ENCODE peak calls at places on chromosome 12, in ten cellular contexts. T, M, P, E, Y, N, Q, I, Z and B are unnamed samples.
A peak's percentile ranks its signal among the peaks of the same experiment; 100 is the strongest.

GRCh38 chr12:123003257-123003656 is 22.8 kb downstream of the ARL6IP4 start:
- DNase-seq in Y (no peak), T (no peak), I (no peak), E (no peak), M (no peak), P (no peak), Z (no peak), Q (no peak), N (no peak), B (no peak)

GRCh38 chr12:13613297-13613696 is 368.1 kb downstream of the GRIN2B start:
- DNase-seq in E (no peak), N (no peak), T (no peak), Y (no peak), P (no peak), M (no peak), I (no peak), Q (no peak), Z (no peak), B (no peak)

GRCh38 chr12:15712823-15713663 is 76.1 kb downstream of the EPS8 start:
- DNase-seq in T (no peak), P (no peak), Z (no peak), N (no peak), E (no peak), M (no peak), Q (no peak), Y (no peak), I (no peak), B (no peak)

GRCh38 chr12:21065845-21066244 is 65.1 kb upstream of the SLCO1B1 start:
- DNase-seq in N (peak; percentile 33), E (peak; percentile 18), T (no peak), I (peak; percentile 25), M (no peak), P (peak; percentile 4), Y (peak; percentile 42), Z (peak; percentile 61), Q (no peak), B (no peak)

GRCh38 chr12:27453462-27453861 is 6.9 kb downstream of the SMCO2 start:
- DNase-seq in M (no peak), I (no peak), T (no peak), P (no peak), Q (no peak), N (no peak), Y (no peak), E (no peak), Z (peak; percentile 42), B (no peak)

GRCh38 chr12:93743999-93744689 is 67.0 kb downstream of the CRADD start:
- DNase-seq in Y (no peak), I (no peak), Z (no peak), E (no peak), T (no peak), Q (no peak), N (no peak), M (no peak), P (no peak), B (no peak)

GRCh38 chr12:115979351-115979750 is 298.1 kb downstream of the MED13L start:
- DNase-seq in I (no peak), T (no peak), E (no peak), P (no peak), M (no peak), Q (no peak), Z (peak; percentile 71), Y (no peak), N (no peak), B (peak; percentile 37)

GRCh38 chr12:71731439-71732356 is 23.0 kb upstream of the RAB21 start:
- DNase-seq in P (peak; percentile 23), I (no peak), Z (no peak), M (no peak), Q (no peak), T (peak; percentile 80), N (no peak), Y (peak; percentile 31), E (no peak), B (no peak)

GRCh38 chr12:107318804-107319535 is 225.6 kb upstream of the CRY1 start:
- DNase-seq in M (peak; percentile 64), N (peak; percentile 48), Z (peak; percentile 79), P (peak; percentile 68), T (no peak), Y (peak; percentile 50), E (no peak), I (no peak), Q (peak; percentile 18), B (no peak)

GRCh38 chr12:67826946-67827719 is 162.1 kb upstream of the IFNG-AS1 start:
- DNase-seq in T (no peak), I (no peak), E (no peak), N (no peak), P (no peak), Y (peak; percentile 53), Q (no peak), Z (peak; percentile 47), M (peak; percentile 21), B (no peak)

GRCh38 chr12:77151030-77151429 is 85.7 kb upstream of the E2F7 start:
- DNase-seq in Z (no peak), T (no peak), I (no peak), E (no peak), Q (no peak), P (no peak), Y (no peak), N (no peak), M (no peak), B (no peak)

GRCh38 chr12:131463165-131463564 is 247.7 kb upstream of the SFSWAP start:
- DNase-seq in Q (no peak), T (no peak), M (no peak), Y (no peak), Z (no peak), E (no peak), I (no peak), N (no peak), P (no peak), B (no peak)

DNA sequence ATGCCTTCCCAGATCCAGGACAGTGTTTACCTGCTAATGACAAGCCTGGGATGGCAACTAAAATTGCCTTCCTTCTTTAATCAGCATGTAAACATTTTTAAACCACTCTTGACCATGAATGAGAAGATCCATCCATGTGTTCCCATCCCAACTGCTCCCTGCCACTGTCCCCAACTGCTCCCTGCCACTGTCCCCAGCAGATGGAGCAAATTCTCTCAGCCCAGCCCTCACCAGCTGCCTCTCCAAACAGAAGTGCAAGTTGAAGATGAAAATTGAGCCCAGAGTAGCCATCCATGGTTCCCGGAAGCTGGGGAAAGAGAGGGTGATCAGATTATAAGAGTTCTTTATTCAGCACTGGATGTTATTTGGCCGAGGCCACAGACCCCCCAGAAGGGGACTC is 133.1 kb downstream of the SLC15A4 start:
- DNase-seq in E (no peak), P (no peak), Z (no peak), T (no peak), Y (no peak), N (no peak), I (no peak), Q (no peak), M (no peak), B (no peak)
- TF ChIP-seq CTCF in E (no peak), P (no peak), Z (no peak), T (no peak), Y (no peak), N (no peak), I (no peak), Q (no peak), M (no peak), B (no peak)

DNA sequence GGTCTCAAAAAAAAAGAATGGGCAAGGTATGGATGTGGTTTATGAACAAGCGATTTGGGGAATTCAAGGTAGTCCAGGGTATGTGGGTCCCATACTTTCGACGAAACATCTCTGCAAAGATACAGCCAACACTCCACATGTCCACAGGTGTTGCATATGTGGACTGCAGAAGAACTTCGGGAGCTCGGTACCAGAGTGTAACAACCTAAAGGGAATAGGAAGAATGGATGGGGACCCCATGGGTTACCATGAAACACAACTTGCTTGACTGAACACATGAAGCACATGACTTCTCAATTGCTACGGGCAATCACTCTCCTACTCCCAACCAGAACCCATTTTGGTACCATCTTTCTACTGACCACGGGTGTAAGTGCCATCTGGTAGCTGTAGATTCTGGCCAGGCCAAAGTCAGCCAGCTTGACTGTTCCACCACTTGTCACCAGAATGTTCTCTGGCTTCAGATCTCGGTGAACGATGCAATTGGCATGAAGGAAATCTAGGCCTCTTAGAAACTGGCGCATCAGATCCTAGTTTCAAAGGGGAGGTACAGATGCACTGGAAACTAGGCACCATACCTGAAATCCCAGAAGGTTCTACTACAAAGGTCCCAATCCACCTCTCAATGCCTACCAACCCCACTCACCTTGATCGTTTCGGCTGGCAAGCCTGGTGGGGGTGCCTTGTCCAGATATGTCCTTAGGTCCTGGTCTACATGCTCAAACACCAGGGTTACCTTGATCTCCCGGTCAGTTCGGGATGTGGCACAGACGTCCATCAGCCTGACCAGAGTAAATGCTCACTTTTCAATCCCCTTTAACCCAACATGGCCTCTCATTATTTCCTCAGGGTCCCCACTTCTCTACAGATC is 1.3 kb downstream of the CDK4 start:
- DNase-seq in T (no peak), Z (no peak), N (no peak), Y (no peak), M (no peak), P (no peak), Q (no peak), E (no peak), I (no peak), B (no peak)
- H3K4me3 ChIP-seq in T (peak overlapping the region; percentile 92), Z (peak overlapping the region; percentile 88), N (peak overlapping the region; percentile 78), Y (peak overlapping the region; percentile 86), M (peak overlapping the region; percentile 64), P (peak overlapping the region; percentile 87), Q (peak overlapping the region; percentile 80), E (peak overlapping the region; percentile 82), I (peak overlapping the region; percentile 72), B (peak overlapping the region; percentile 88)

GRCh38 chr12:69578283-69578682 is 7.0 kb upstream of the CCT2 start:
- DNase-seq in N (no peak), M (no peak), Q (no peak), E (no peak), I (no peak), Z (no peak), T (no peak), P (no peak), Y (no peak), B (no peak)

GRCh38 chr12:69580074-69580473 is 5.2 kb upstream of the CCT2 start:
- DNase-seq in P (no peak), E (no peak), Z (no peak), M (no peak), T (no peak), Y (no peak), Q (no peak), N (no peak), I (no peak), B (no peak)

GRCh38 chr12:69575346-69575745 is 9.9 kb upstream of the CCT2 start:
- DNase-seq in M (no peak), Y (no peak), Z (no peak), P (no peak), Q (no peak), I (no peak), E (no peak), N (no peak), T (no peak), B (no peak)

GRCh38 chr12:69583203-69583602 is 2.1 kb upstream of the CCT2 start:
- DNase-seq in P (peak; percentile 56), E (no peak), I (no peak), Y (no peak), T (peak; percentile 24), Q (no peak), M (peak; percentile 50), N (no peak), Z (no peak), B (no peak)

GRCh38 chr12:69579029-69579428 is 6.2 kb upstream of the CCT2 start:
- DNase-seq in M (no peak), E (no peak), T (no peak), I (no peak), P (no peak), Z (no peak), N (no peak), Q (no peak), Y (no peak), B (no peak)
- TF ChIP-seq CTCF in M (no peak), E (no peak), T (peak; percentile 42), I (no peak), P (no peak), Z (no peak), N (no peak), Q (peak; percentile 12), Y (no peak), B (no peak)

GRCh38 chr12:23950011-23950774 is 723 bp upstream of the SOX5 start:
- DNase-seq in Q (no peak), E (no peak), Y (peak; percentile 13), T (no peak), I (no peak), Z (peak; percentile 26), N (peak; percentile 55), P (peak; percentile 18), M (peak; percentile 36), B (no peak)
- H3K4me3 ChIP-seq in Q (no peak overlapping the region), E (no peak overlapping the region), Y (peak overlapping the region; percentile 59), T (no peak overlapping the region), I (peak overlapping the region; percentile 12), Z (peak overlapping the region; percentile 39), N (peak overlapping the region; percentile 89), P (peak overlapping the region; percentile 44), M (peak overlapping the region; percentile 51), B (no peak overlapping the region)